ENCODE peak calls at places on chromosomes 16 and 17, in four cellular contexts. S, C, L and B are unnamed samples.

GRCh38 chr17:15920758-15921239 is 24.1 kb upstream of the ADORA2B start:
- DNase-seq in S (peak), C (no peak), L (peak), B (peak)

GRCh38 chr16:27852116-27852515 is 211.4 kb downstream of the GSG1L start:
- DNase-seq in S (no peak), C (no peak), L (no peak), B (no peak)

GRCh38 chr17:70080541-70081347 is 5.7 kb downstream of the KCNJ16 start:
- DNase-seq in S (no peak), C (no peak), L (no peak), B (no peak)

GRCh38 chr16:75309899-75310430 is 58.5 kb upstream of the BCAR1 start:
- DNase-seq in S (peak), C (no peak), L (no peak), B (no peak)

GRCh38 chr17:58416937-58417299 is 416 bp downstream of the RNF43 start:
- DNase-seq in S (no peak), C (no peak), L (no peak), B (no peak)

GRCh38 chr17:78991906-78992532 is 12.3 kb upstream of the LGALS3BP start:
- DNase-seq in S (no peak), C (no peak), L (no peak), B (no peak)

GRCh38 chr16:12392585-12393089 is 411.1 kb downstream of the CPPED1 start:
- DNase-seq in S (no peak), C (no peak), L (no peak), B (no peak)

GRCh38 chr17:76191891-76192290 is 48.4 kb downstream of the RNF157 start:
- DNase-seq in S (no peak), C (no peak), L (no peak), B (no peak)

GRCh38 chr16:57325458-57325857 is 33.1 kb upstream of the CCL22 start:
- DNase-seq in S (peak), C (no peak), L (no peak), B (no peak)

GRCh38 chr17:29621751-29622194 is 939 bp downstream of the CORO6 start:
- DNase-seq in S (no peak), C (no peak), L (peak), B (no peak)

GRCh38 chr16:53673189-53673588 is 30.5 kb downstream of the RPGRIP1L start:
- DNase-seq in S (no peak), C (no peak), L (no peak), B (no peak)

GRCh38 chr17:67565068-67565467 is 152.7 kb upstream of the NOL11 start:
- DNase-seq in S (no peak), C (no peak), L (no peak), B (no peak)

DNA sequence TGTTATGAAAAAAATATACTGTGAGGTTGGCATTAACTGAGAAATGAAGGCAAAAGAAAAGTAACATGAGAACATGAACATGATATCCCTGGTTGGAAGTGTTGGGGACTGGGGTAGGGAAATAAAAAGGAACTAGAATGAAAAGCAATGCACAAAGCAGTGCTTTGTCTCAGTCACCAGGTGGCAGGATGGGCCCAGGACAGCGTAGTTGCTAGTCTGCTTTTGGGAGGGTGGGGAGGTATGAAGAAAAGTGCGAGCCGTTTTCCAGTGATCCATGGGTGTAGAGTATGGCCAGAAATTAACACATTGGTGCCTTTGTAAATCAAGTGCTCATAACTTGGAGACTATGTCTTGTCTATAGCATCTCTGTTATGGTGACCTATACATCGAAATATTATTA is 662.5 kb upstream of the SALL1 start:
- DNase-seq in S (no peak), C (peak), L (peak), B (no peak)
- TF ChIP-seq RNF2 in S (no peak), C (no peak), L (no peak), B (no peak)

DNA sequence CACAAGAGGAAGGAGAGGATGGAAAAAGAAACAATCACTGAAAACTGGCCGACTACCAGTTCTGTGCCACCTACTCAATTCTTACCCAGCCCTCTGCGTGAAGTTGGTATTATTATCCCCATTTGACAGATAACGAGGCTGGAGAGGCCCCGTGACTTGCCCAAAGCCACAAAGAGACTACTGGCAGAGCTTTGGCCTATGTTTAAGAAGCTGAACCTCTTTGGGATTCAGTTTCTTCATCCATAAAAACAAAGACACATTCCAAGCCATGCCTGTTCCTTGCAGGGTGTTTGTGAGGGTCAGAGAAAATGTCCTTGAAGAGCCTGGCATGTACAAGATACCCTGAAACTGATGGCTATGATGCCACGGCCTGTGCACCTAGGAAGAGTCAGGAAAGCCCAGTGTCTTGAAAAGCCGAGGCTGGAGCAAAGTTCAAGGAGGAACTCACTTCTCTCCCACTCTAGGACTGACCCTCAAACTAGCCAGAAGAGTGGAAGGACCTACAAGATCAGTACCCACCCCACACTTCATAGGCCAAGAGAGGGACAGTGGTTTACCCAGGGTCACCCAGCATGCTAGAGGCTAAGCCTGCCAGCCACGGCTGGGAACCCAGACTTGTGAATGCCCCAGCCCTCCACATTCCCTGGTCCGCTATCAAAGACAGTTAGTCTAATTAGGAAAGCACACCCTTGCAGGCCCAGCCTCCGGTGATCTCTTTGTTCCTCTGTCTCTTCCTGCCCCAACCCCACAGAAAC is 1.6 kb upstream of the ACSF2 start:
- DNase-seq in S (no peak), C (no peak), L (no peak), B (no peak)
- TF ChIP-seq RNF2 in S (no peak), C (no peak), L (no peak), B (no peak)

GRCh38 chr16:4179763-4180260 is 62.1 kb downstream of the SRL start:
- DNase-seq in S (no peak), C (no peak), L (no peak), B (no peak)

GRCh38 chr16:4176794-4177438 is 60.7 kb upstream of the ADCY9 start:
- DNase-seq in S (peak), C (no peak), L (peak), B (peak)

GRCh38 chr16:4180511-4180910 is 61.4 kb downstream of the SRL start:
- DNase-seq in S (no peak), C (no peak), L (no peak), B (no peak)

GRCh38 chr16:4179020-4179419 is 62.8 kb upstream of the ADCY9 start:
- DNase-seq in S (peak), C (no peak), L (peak), B (no peak)

GRCh38 chr16:4178468-4179010 is 62.3 kb upstream of the ADCY9 start:
- DNase-seq in S (no peak), C (no peak), L (no peak), B (no peak)
- TF ChIP-seq RNF2 in S (no peak), C (no peak), L (no peak), B (no peak)

DNA sequence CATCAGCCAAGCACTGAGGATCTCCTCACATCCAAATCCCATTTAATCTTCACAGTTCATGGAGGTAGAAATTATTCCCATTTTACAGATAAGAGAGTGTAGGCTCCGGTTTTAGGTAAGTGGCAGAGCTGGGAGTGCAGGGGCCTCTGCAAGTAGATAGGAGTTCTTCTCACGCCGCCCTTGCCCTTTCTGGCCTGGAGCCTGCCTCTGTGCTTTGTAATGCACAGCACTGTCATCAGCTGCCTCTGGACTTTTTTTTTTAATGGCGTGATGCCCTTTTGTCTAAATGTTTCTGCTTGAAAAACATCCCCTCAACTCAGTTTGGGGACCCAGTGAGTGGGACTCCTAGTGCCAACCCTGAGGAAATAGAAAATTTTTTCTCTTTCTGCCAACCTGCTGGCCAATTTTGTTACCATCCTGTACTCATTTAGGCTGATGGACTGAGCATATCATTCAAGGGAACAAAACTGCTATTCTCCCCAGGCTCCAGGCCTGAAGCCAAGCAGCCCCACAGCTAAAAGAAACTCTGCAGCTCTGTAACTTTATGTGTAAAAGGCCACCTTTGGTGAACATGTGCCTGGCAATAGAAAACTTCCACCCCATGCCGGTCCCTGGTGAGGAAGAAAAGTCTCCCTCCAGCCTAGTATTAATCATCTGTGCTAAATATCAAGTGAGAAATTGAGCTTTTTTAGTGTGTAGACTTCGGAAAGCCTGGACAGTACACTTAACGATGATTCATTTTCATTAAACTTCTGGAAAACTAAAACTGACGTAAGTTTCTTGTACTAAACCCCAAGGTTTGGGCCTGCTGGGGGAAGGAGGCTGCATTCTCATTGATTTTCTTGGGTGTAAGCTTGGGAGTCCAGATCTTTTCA is 22.5 kb downstream of the SLC6A2 start:
- DNase-seq in S (no peak), C (no peak), L (no peak), B (no peak)
- TF ChIP-seq RNF2 in S (no peak), C (no peak), L (no peak), B (no peak)

GRCh38 chr16:17261197-17261858 is 209.4 kb downstream of the XYLT1 start:
- DNase-seq in S (no peak), C (no peak), L (no peak), B (no peak)
- TF ChIP-seq RNF2 in S (no peak), C (no peak), L (no peak), B (no peak)